ENCODE peak calls at places on chromosome 22, in five cellular contexts. C, D, M, O and F are unnamed samples.

GRCh38 chr22:18067121-18067520 is 10.7 kb upstream of the PEX26 start:
- DNase-seq in M (no peak), C (no peak), O (no peak), D (no peak), F (no peak)

GRCh38 chr22:21947040-21948014 is 5.3 kb downstream of the PPM1F start:
- DNase-seq in O (no peak), M (peak), C (peak), D (no peak), F (no peak)

GRCh38 chr22:36383110-36383581 is 4.6 kb downstream of the MYH9 start:
- DNase-seq in D (peak), O (peak), M (no peak), C (no peak), F (peak)

GRCh38 chr22:35350539-35351503 is 30.1 kb upstream of the HMOX1 start:
- DNase-seq in O (peak), C (peak), M (peak), D (peak), F (peak)

GRCh38 chr22:19966908-19967750 is 25.5 kb upstream of the TXNRD2 start:
- DNase-seq in M (no peak), C (no peak), D (no peak), O (no peak), F (no peak)

GRCh38 chr22:37453696-37454095 is 26.4 kb upstream of the ELFN2 start:
- DNase-seq in M (peak), O (no peak), D (no peak), C (no peak), F (no peak)

GRCh38 chr22:27952091-27952490 is 33.0 kb upstream of the PITPNB start:
- DNase-seq in O (no peak), C (no peak), M (no peak), D (no peak), F (peak)

GRCh38 chr22:35742342-35743100 is 24.8 kb downstream of the APOL5 start:
- DNase-seq in D (no peak), C (no peak), M (no peak), O (no peak), F (peak)

GRCh38 chr22:46774456-46775363 is 12.3 kb downstream of the TBC1D22A start:
- DNase-seq in D (no peak), M (no peak), O (peak), C (no peak), F (no peak)

GRCh38 chr22:24507742-24508141 is 12.6 kb downstream of the UPB1 start:
- DNase-seq in D (no peak), O (no peak), C (peak), M (peak), F (no peak)

GRCh38 chr22:37880668-37881440 is 25.2 kb upstream of the MICALL1 start:
- DNase-seq in C (no peak), D (no peak), O (no peak), M (no peak), F (peak)

GRCh38 chr22:48051796-48052620 is 1289.6 kb downstream of the TBC1D22A start:
- DNase-seq in O (no peak), M (peak), C (no peak), D (no peak), F (no peak)

GRCh38 chr22:26484360-26484706 is 656 bp downstream of the SRRD start:
- DNase-seq in C (no peak), D (no peak), M (no peak), O (no peak), F (no peak)

GRCh38 chr22:34437140-34437539 is 516.9 kb upstream of the LARGE1 start:
- DNase-seq in C (no peak), O (no peak), D (no peak), M (no peak), F (no peak)

GRCh38 chr22:45159652-45160462 is 3.9 kb upstream of the NUP50 start:
- DNase-seq in D (peak), O (no peak), M (peak), C (no peak), F (peak)

GRCh38 chr22:26894766-26895485 is 237.5 kb downstream of the MIAT start:
- DNase-seq in O (no peak), C (no peak), M (no peak), D (peak), F (peak)

GRCh38 chr22:44383071-44383575 is 70.4 kb upstream of the SHISAL1 start:
- DNase-seq in M (no peak), D (no peak), C (no peak), O (no peak), F (no peak)

GRCh38 chr22:44261164-44261860 is 51.4 kb downstream of the SHISAL1 start:
- DNase-seq in C (no peak), O (no peak), M (peak), D (no peak), F (no peak)

GRCh38 chr22:30204742-30205111 is 41.8 kb downstream of the LIF start:
- DNase-seq in D (no peak), M (no peak), C (no peak), O (no peak), F (peak)

GRCh38 chr22:25131198-25131887 is 68.3 kb upstream of the CRYBB3 start:
- DNase-seq in M (no peak), D (no peak), O (no peak), C (no peak), F (no peak)

GRCh38 chr22:35631597-35631996 is 14.5 kb upstream of the MB start:
- DNase-seq in C (peak), O (peak), D (peak), M (peak), F (peak)

GRCh38 chr22:17083811-17084540 is 824 bp upstream of the IL17RA start:
- DNase-seq in M (no peak), O (no peak), D (no peak), C (no peak), F (no peak)

GRCh38 chr22:23237201-23237798 is 57.0 kb downstream of the BCR start:
- DNase-seq in D (peak), O (no peak), C (no peak), M (peak), F (no peak)

GRCh38 chr22:28710889-28711285 is 30.7 kb downstream of the CHEK2 start:
- DNase-seq in O (no peak), D (no peak), C (no peak), M (no peak), F (no peak)

GRCh38 chr22:27099896-27100295 is 442.5 kb downstream of the MIAT start:
- DNase-seq in O (no peak), C (no peak), D (no peak), M (no peak), F (no peak)

GRCh38 chr22:45977551-45978274 is 751 bp upstream of the WNT7B start:
- DNase-seq in O (no peak), C (peak), D (no peak), M (peak), F (peak)

GRCh38 chr22:20219667-20220628 is 48.2 kb downstream of the RTN4R start:
- DNase-seq in M (peak), D (no peak), O (no peak), C (no peak), F (no peak)

GRCh38 chr22:26164174-26164573 is 5.1 kb upstream of the SEZ6L start:
- DNase-seq in D (no peak), C (no peak), O (no peak), M (no peak), F (no peak)

GRCh38 chr22:23399367-23400285 is 180.5 kb downstream of the IGLL1 start:
- DNase-seq in O (no peak), M (no peak), D (no peak), C (no peak), F (no peak)

GRCh38 chr22:17332109-17332508 is 37.2 kb upstream of the CECR2 start:
- DNase-seq in C (no peak), D (no peak), O (no peak), M (no peak), F (no peak)

GRCh38 chr22:37806409-37807338 is 1.1 kb upstream of the GCAT start:
- DNase-seq in D (peak), C (peak), M (peak), O (no peak), F (no peak)

GRCh38 chr22:30433773-30434172 is 8.2 kb downstream of the MTFP1 start:
- DNase-seq in C (no peak), O (no peak), D (no peak), M (no peak), F (no peak)

GRCh38 chr22:40410272-40410671 is 39.9 kb downstream of the SGSM3 start:
- DNase-seq in D (no peak), M (no peak), O (no peak), C (no peak), F (peak)

GRCh38 chr22:28938286-28938833 is 55.0 kb downstream of the ZNRF3 start:
- DNase-seq in C (no peak), D (no peak), M (no peak), O (no peak), F (no peak)

GRCh38 chr22:32579533-32580220 is 105.1 kb downstream of the FBXO7 start:
- DNase-seq in C (no peak), O (no peak), M (no peak), D (no peak), F (no peak)

GRCh38 chr22:23315341-23315917 is 135.1 kb downstream of the BCR start:
- DNase-seq in M (peak), O (peak), C (peak), D (peak), F (peak)

GRCh38 chr22:28222976-28223375 is 303.9 kb upstream of the PITPNB start:
- DNase-seq in D (no peak), O (no peak), C (no peak), M (no peak), F (no peak)

DNA sequence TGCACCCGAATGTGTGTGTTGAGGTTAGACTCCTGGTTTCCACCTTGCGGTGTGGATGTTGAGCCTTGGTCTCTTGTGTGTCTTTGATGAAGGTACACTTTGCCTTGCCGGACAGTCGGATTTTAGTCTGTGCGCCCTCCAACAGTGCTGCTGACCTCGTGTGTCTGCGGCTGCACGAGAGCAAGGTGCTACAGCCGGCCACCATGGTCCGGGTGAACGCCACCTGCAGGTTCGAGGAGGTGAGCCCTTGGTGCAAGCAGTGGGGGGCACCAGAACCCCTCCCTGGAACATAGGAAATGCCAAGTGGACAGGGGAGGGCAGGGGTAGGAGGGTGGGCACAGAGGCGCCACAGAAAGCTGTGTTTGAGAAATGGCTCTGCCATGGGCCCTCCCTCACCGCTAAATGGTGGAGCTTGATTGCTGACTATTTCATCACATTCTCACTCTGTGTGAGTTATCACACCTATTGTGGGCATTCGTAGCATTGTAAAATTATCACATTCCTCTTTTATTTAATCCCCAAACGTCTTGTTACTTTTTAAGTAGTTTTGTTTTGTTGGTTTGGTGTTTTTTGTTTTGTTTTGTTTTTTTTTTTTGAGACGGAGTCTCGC is 26.4 kb upstream of the PANX2 start:
- DNase-seq in D (no peak), O (no peak), M (peak), C (no peak), F (no peak)
- TF ChIP-seq CTCF in D (no peak), O (no peak), M (peak), C (no peak), F (no peak)

GRCh38 chr22:42357221-42357620 is 75.0 kb downstream of the NFAM1 start:
- DNase-seq in O (no peak), D (peak), M (no peak), C (no peak), F (peak)
- TF ChIP-seq CTCF in O (no peak), D (no peak), M (no peak), C (no peak), F (no peak)

GRCh38 chr22:39233736-39234120 is 11.1 kb downstream of the PDGFB start:
- DNase-seq in M (no peak), C (peak), D (peak), O (no peak), F (no peak)
- TF ChIP-seq CTCF in M (no peak), C (no peak), D (no peak), O (no peak), F (no peak)

GRCh38 chr22:39287076-39287743 is 32.2 kb downstream of the RPL3 start:
- DNase-seq in M (no peak), C (no peak), O (no peak), D (no peak), F (no peak)
- TF ChIP-seq CTCF in M (peak), C (no peak), O (no peak), D (no peak), F (no peak)